ENCODE peak calls at places on chromosomes 7 and 10, in nine cellular contexts. L is uterus, U is fibroblast of villous mesenchyme, K is bronchial epithelial cell, G is endodermal cell, E is BJ, T is GM12865, B is fibroblast of lung, A is AG09309. F is an unnamed sample.

GRCh38 chr10:85995791-85996190 is 370.8 kb downstream of the GRID1 start:
- DNase-seq in T (peak), B (no peak), L (no peak), G (peak), K (peak), U (peak), E (no peak), A (no peak), F (peak)

GRCh38 chr10:70493660-70494234 is 15.2 kb downstream of the PALD1 start:
- DNase-seq in K (no peak), L (no peak), T (peak), A (no peak), E (no peak), B (no peak), U (no peak), G (peak), F (no peak)

GRCh38 chr7:99615989-99616358 is 772 bp upstream of the ZSCAN25 start:
- DNase-seq in G (no peak), L (no peak), T (no peak), B (no peak), A (no peak), K (no peak), U (no peak), E (no peak), F (no peak)

GRCh38 chr10:72763201-72763600 is 71.3 kb downstream of the MCU start:
- DNase-seq in U (no peak), B (no peak), G (no peak), A (no peak), L (no peak), E (no peak), K (no peak), T (no peak), F (no peak)

GRCh38 chr7:26365077-26365896 is 73.6 kb downstream of the SNX10 start:
- DNase-seq in L (peak), K (peak), A (peak), E (peak), U (peak), T (peak), G (peak), B (peak), F (peak)

GRCh38 chr7:44587843-44588711 is 6.0 kb upstream of the TMED4 start:
- DNase-seq in L (peak), B (peak), G (no peak), K (peak), T (peak), E (no peak), U (peak), A (peak), F (peak)

GRCh38 chr10:15780353-15781135 is 60.8 kb upstream of the ITGA8 start:
- DNase-seq in U (no peak), E (no peak), G (no peak), B (peak), T (no peak), L (peak), A (no peak), K (peak), F (peak)

GRCh38 chr10:72084094-72084459 is 4.3 kb downstream of the SPOCK2 start:
- DNase-seq in T (no peak), K (no peak), U (no peak), L (no peak), E (no peak), G (no peak), B (no peak), A (no peak), F (no peak)

GRCh38 chr10:58508316-58508715 is 4.4 kb upstream of the BICC1 start:
- DNase-seq in T (no peak), K (peak), G (no peak), A (no peak), B (peak), U (peak), E (no peak), L (no peak), F (peak)

GRCh38 chr10:110903280-110904278 is 15.4 kb downstream of the BBIP1 start:
- DNase-seq in G (no peak), U (no peak), A (no peak), E (no peak), T (peak), K (no peak), B (no peak), L (no peak), F (peak)

GRCh38 chr10:88254091-88254490 is 329.0 kb downstream of the RNLS start:
- DNase-seq in A (peak), G (no peak), E (peak), K (peak), U (peak), T (peak), B (peak), L (peak), F (peak)

GRCh38 chr7:64888901-64889685 is 14.0 kb upstream of the ZNF273 start:
- DNase-seq in K (no peak), U (peak), G (peak), A (no peak), T (no peak), L (no peak), B (peak), E (no peak), F (peak)

GRCh38 chr10:29947701-29948060 is 111.7 kb downstream of the JCAD start:
- DNase-seq in K (peak), T (no peak), B (no peak), E (no peak), U (no peak), G (no peak), A (no peak), L (no peak), F (no peak)

GRCh38 chr7:44196450-44196872 is 4.3 kb upstream of the YKT6 start:
- DNase-seq in L (no peak), E (no peak), T (peak), K (peak), A (peak), B (peak), G (peak), U (peak), F (peak)

GRCh38 chr10:63384675-63385074 is 81.1 kb downstream of the JMJD1C start:
- DNase-seq in G (no peak), K (no peak), T (no peak), E (no peak), U (no peak), B (no peak), L (no peak), A (no peak), F (no peak)

GRCh38 chr7:5692845-5693278 is 88.6 kb downstream of the RNF216 start:
- DNase-seq in T (peak), B (peak), A (no peak), L (no peak), K (peak), U (peak), E (no peak), G (no peak), F (peak)

GRCh38 chr7:95660023-95660434 is 63.7 kb upstream of the PDK4 start:
- DNase-seq in G (no peak), K (no peak), U (no peak), T (no peak), B (peak), A (no peak), E (no peak), L (no peak), F (no peak)

GRCh38 chr7:111647881-111648280 is 85.6 kb upstream of the IMMP2L start:
- DNase-seq in B (no peak), A (no peak), T (no peak), G (no peak), K (no peak), E (peak), L (no peak), U (peak), F (no peak)

GRCh38 chr10:1347962-1348772 is 292.0 kb downstream of the WDR37 start:
- DNase-seq in G (peak), L (no peak), E (no peak), T (no peak), U (no peak), A (no peak), B (no peak), K (no peak), F (no peak)

GRCh38 chr7:6284461-6285360 is 12.3 kb upstream of the CYTH3 start:
- DNase-seq in G (no peak), K (no peak), L (no peak), A (no peak), T (no peak), B (no peak), E (no peak), U (no peak), F (no peak)

GRCh38 chr7:33885290-33886005 is 19.9 kb upstream of the BMPER start:
- DNase-seq in L (no peak), E (no peak), G (peak), A (no peak), T (no peak), K (no peak), U (peak), B (no peak), F (no peak)

DNA sequence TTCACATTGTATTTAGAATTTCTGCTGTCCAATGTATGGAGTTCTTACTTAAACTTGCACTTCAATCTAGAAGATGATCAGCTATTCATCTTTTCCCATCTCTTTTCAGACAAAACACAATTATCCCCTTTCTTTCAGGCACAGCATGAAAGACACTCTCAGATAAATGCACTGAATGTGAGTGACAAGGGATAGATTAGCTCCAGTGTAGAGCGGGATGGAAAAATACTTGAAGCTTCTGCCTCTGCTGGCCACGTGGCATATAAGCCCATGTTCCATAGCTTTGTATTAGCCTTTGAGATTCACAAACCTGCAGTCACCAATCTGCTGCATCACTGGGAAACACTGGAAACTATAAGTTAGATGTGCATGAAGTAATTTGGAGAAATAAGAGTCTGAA is 162.2 kb upstream of the FAM3C start:
- DNase-seq in L (no peak), B (no peak), A (no peak), T (no peak), U (no peak), K (no peak), G (no peak), E (no peak), F (no peak)
- H3K4me3 ChIP-seq in L (no peak), B (no peak), A (no peak), T (no peak), U (no peak), K (no peak), G (no peak), E (no peak), F (no peak)

GRCh38 chr10:79067241-79068202 is 1.2 kb upstream of the ZMIZ1 start:
- DNase-seq in K (peak), U (peak), A (peak), T (peak), L (peak), B (peak), E (no peak), G (peak), F (peak)
- TF ChIP-seq CTCF in K (peak), U (peak), A (no peak), T (no peak), L (peak), B (peak), E (peak), G (no peak), F (no peak)

GRCh38 chr7:134044682-134045081 is 82.5 kb upstream of the LRGUK start:
- DNase-seq in G (no peak), B (no peak), K (peak), T (no peak), E (no peak), A (no peak), U (no peak), L (no peak), F (peak)

GRCh38 chr7:134046594-134047128 is 80.5 kb upstream of the LRGUK start:
- DNase-seq in U (no peak), B (no peak), T (no peak), G (peak), A (no peak), K (no peak), E (no peak), L (no peak), F (no peak)

GRCh38 chr7:134045716-134046115 is 81.4 kb upstream of the LRGUK start:
- DNase-seq in E (no peak), K (no peak), G (no peak), U (no peak), B (no peak), T (no peak), L (no peak), A (no peak), F (no peak)

GRCh38 chr7:134048166-134048565 is 79.0 kb upstream of the LRGUK start:
- DNase-seq in B (no peak), L (no peak), A (no peak), G (no peak), U (no peak), K (no peak), T (no peak), E (no peak), F (no peak)

DNA sequence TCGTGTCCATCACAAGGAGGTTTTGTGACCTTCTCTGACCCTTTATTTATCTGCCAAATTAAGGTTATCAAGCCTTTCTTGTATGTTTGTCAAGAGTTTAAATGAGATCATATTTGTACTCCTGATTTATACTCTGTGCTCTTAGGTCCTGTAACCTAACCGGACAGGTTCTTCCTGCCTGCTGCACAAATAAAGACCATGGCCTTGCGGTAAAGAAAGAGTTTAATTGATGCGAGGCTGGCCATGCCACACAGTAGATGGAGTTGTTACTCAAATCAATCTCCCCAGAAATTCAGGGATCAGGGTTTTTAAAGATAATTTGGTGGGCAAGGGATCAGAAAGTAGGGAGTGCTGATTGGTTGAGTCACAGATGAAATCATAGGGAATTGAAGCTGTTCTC is 79.5 kb upstream of the LRGUK start:
- DNase-seq in U (no peak), A (no peak), B (no peak), K (no peak), T (no peak), E (no peak), G (no peak), L (no peak), F (no peak)
- H3K4me3 ChIP-seq in U (no peak), A (no peak), B (no peak), K (no peak), T (no peak), E (no peak), G (no peak), L (no peak), F (no peak)

GRCh38 chr7:48031111-48031510 is 2.2 kb upstream of the SUN3 start:
- DNase-seq in L (no peak), G (no peak), T (no peak), K (peak), E (no peak), B (no peak), U (peak), A (no peak), F (no peak)

GRCh38 chr7:48035967-48036478 is 680 bp downstream of the C7orf57 start:
- DNase-seq in K (no peak), B (peak), A (no peak), T (no peak), L (peak), E (no peak), G (peak), U (peak), F (peak)

GRCh38 chr7:48033922-48034321 is 1.4 kb upstream of the C7orf57 start:
- DNase-seq in U (no peak), A (no peak), T (no peak), G (no peak), E (no peak), K (peak), B (no peak), L (no peak), F (peak)

GRCh38 chr7:48038815-48039496 is 3.6 kb downstream of the C7orf57 start:
- DNase-seq in G (no peak), A (no peak), U (no peak), E (no peak), L (no peak), B (no peak), T (no peak), K (no peak), F (no peak)

GRCh38 chr7:48035301-48035966 is at the start of gene C7orf57:
- DNase-seq in T (peak), U (peak), A (no peak), B (peak), K (peak), L (peak), E (no peak), G (peak), F (peak)
- TF ChIP-seq CTCF in T (no peak), U (no peak), A (peak), B (no peak), K (peak), L (peak), E (peak), G (peak), F (no peak)

GRCh38 chr10:11631291-11631690 is 19.8 kb upstream of the USP6NL start:
- DNase-seq in B (no peak), G (no peak), E (no peak), A (no peak), L (no peak), K (no peak), T (no peak), U (no peak), F (no peak)
- H3K4me3 ChIP-seq in B (no peak), G (no peak), E (no peak), A (no peak), L (no peak), K (no peak), T (no peak), U (no peak), F (no peak)

DNA sequence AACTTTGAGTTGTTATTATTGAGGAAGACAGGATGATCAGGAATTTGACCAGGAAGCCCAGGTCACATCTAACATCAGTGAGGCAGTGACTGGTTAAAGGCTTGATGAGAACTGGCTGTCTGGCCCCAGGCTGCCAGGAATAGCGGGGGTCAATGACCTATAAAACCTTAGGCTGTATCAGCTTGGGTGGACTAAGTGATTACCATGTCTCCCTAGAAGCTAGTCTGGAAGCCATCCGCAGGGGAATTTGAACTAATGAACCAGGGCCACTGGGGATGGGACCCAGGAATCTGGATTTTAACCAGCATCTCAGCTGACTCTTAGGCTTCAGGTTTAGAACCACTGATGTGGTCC is 56.6 kb downstream of the BPGM start:
- DNase-seq in T (no peak), A (no peak), L (no peak), K (no peak), E (no peak), B (no peak), G (no peak), U (peak), F (no peak)
- TF ChIP-seq CTCF in T (no peak), A (no peak), L (no peak), K (no peak), E (no peak), B (no peak), G (no peak), U (no peak), F (no peak)

GRCh38 chr7:55964261-55964801 is at the start of gene NIPSNAP2:
- DNase-seq in B (peak), G (peak), L (peak), T (peak), K (no peak), U (peak), E (no peak), A (no peak), F (peak)

GRCh38 chr7:55966851-55967250 is 2.5 kb downstream of the NIPSNAP2 start:
- DNase-seq in E (no peak), B (no peak), K (peak), L (no peak), G (no peak), T (no peak), U (no peak), A (no peak), F (no peak)

GRCh38 chr7:55963584-55964168 is 709 bp upstream of the NIPSNAP2 start:
- DNase-seq in T (no peak), K (no peak), B (no peak), G (no peak), U (no peak), E (no peak), A (no peak), L (no peak), F (no peak)

GRCh38 chr7:55964802-55965470 is 551 bp downstream of the NIPSNAP2 start:
- DNase-seq in K (peak), T (peak), E (no peak), G (peak), L (peak), B (peak), A (no peak), U (peak), F (peak)

GRCh38 chr7:55965805-55966421 is 1.5 kb downstream of the NIPSNAP2 start:
- DNase-seq in E (peak), G (no peak), U (peak), K (peak), B (no peak), A (peak), L (no peak), T (no peak), F (no peak)
- H3K4me3 ChIP-seq in E (no peak), G (peak), U (peak), K (peak), B (no peak), A (no peak), L (no peak), T (no peak), F (no peak)